ENCODE peak calls at places on chromosome 1, in ten cellular contexts. R is heart left ventricle; H is tibial nerve; L is PC-3; Q is CD4-positive, alpha-beta T cell; V is endodermal cell; J is fibroblast of lung; W is cardiac muscle cell; B is CD8-positive, alpha-beta T cell; P is dorsolateral prefrontal cortex. Y is an unnamed sample.
A peak's percentile ranks its signal among the peaks of the same experiment; 100 is the strongest.

GRCh38 chr1:168903237-168903830 is 174.3 kb upstream of the DPT start:
- DNase-seq in V (no peak), L (peak; percentile 73), W (no peak), B (no peak), R (no peak), J (no peak), H (no peak), P (no peak), Q (no peak), Y (no peak)

GRCh38 chr1:236663934-236664333 is 22.4 kb upstream of the ACTN2 start:
- DNase-seq in J (no peak), H (no peak), V (no peak), B (no peak), R (no peak), L (no peak), P (no peak), W (no peak), Q (no peak), Y (no peak)

GRCh38 chr1:209207701-209208286 is 375.7 kb upstream of the CAMK1G start:
- DNase-seq in V (peak; percentile 93), R (peak; percentile 63), H (peak; percentile 22), P (peak; percentile 78), L (peak; percentile 86), B (no peak), J (peak; percentile 69), W (peak; percentile 86), Q (no peak), Y (peak; percentile 52)

GRCh38 chr1:169312084-169312954 is 55.3 kb downstream of the NME7 start:
- DNase-seq in V (no peak), P (no peak), W (no peak), R (no peak), B (no peak), J (peak; percentile 99), L (peak; percentile 97), H (no peak), Q (peak; percentile 23), Y (no peak)

GRCh38 chr1:176691251-176692228 is 228.6 kb downstream of the PAPPA2 start:
- DNase-seq in H (no peak), J (peak; percentile 52), P (no peak), R (peak; percentile 58), L (peak; percentile 59), W (peak; percentile 90), B (no peak), V (peak; percentile 75), Q (no peak), Y (no peak)

GRCh38 chr1:9112961-9113880 is 15.7 kb downstream of the GPR157 start:
- DNase-seq in B (no peak), Q (no peak), H (no peak), V (peak; percentile 64), L (peak; percentile 62), R (no peak), J (no peak), W (no peak), P (no peak), Y (no peak)

GRCh38 chr1:115012434-115012833 is 17.2 kb upstream of the TSHB start:
- DNase-seq in P (no peak), J (no peak), V (no peak), Q (no peak), W (no peak), R (no peak), L (no peak), H (no peak), B (no peak), Y (no peak)

GRCh38 chr1:212286437-212287131 is 1.4 kb downstream of the PPP2R5A start:
- DNase-seq in P (no peak), H (no peak), R (no peak), V (no peak), L (peak; percentile 59), Q (no peak), J (peak; percentile 27), W (peak; percentile 28), B (no peak), Y (no peak)

GRCh38 chr1:19074361-19074901 is 118.0 kb upstream of the IFFO2 start:
- DNase-seq in B (peak; percentile 80), W (no peak), P (no peak), J (peak; percentile 36), V (no peak), R (no peak), L (no peak), Q (peak; percentile 68), H (no peak), Y (no peak)

GRCh38 chr1:5479876-5480275 is 512.3 kb downstream of the NPHP4 start:
- DNase-seq in Q (no peak), J (no peak), W (no peak), V (no peak), P (no peak), R (no peak), L (no peak), B (no peak), H (no peak), Y (no peak)

GRCh38 chr1:17561561-17561985 is 22.1 kb downstream of the ARHGEF10L start:
- DNase-seq in W (no peak), V (peak; percentile 41), H (no peak), J (peak; percentile 36), B (no peak), R (peak; percentile 73), Q (no peak), P (no peak), L (peak; percentile 83), Y (no peak)

GRCh38 chr1:10074059-10074854 is 41.5 kb downstream of the UBE4B start:
- DNase-seq in H (no peak), Q (peak; percentile 28), J (peak; percentile 98), W (no peak), P (no peak), L (peak; percentile 87), V (no peak), B (peak; percentile 54), R (peak; percentile 38), Y (no peak)

GRCh38 chr1:201562257-201562656 is 23.3 kb downstream of the NAV1 start:
- DNase-seq in V (no peak), R (peak; percentile 59), P (no peak), Q (no peak), L (no peak), B (no peak), W (no peak), H (no peak), J (peak; percentile 96), Y (no peak)

GRCh38 chr1:195019385-195019784 is 1588.9 kb downstream of the KCNT2 start:
- DNase-seq in W (no peak), J (peak; percentile 70), V (no peak), B (no peak), L (no peak), Q (no peak), H (no peak), P (no peak), R (no peak), Y (no peak)

DNA sequence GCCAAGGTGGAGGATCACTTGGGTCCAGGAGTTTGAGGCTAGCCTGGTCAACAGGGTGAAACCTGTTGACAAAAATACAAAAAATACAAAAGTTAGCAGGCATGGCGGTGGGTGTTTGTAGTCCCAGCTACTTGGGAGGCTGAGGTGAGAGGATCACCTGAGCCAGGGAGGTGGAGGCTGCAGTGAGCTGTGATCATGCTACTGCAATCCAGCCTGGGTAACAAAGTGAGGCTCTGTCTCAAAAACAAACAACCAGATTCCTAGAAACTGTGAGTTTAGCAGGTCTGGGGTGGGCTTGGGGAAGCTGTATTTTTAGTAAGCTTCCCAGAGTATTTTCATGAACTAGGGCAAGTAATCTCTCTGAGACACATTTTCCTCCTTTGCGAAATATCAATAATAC is 5.2 kb upstream of the MYOM3 start:
- DNase-seq in J (no peak), Q (no peak), W (no peak), L (no peak), R (peak; percentile 5), B (no peak), H (no peak), P (no peak), V (no peak), Y (no peak)
- H3K27ac ChIP-seq in J (no peak overlapping the region), Q (no peak overlapping the region), W (no peak overlapping the region), L (no peak overlapping the region), R (no peak overlapping the region), B (no peak overlapping the region), H (no peak overlapping the region), P (no peak overlapping the region), V (no peak overlapping the region), Y (no peak overlapping the region)

GRCh38 chr1:225612265-225612664 is 40.7 kb downstream of the ENAH start:
- DNase-seq in B (no peak), P (no peak), V (no peak), H (no peak), W (no peak), L (no peak), J (no peak), R (no peak), Q (no peak), Y (no peak)
- H3K27ac ChIP-seq in B (no peak overlapping the region), P (no peak overlapping the region), V (no peak overlapping the region), H (no peak overlapping the region), W (peak overlapping the region; percentile 20), L (no peak overlapping the region), J (no peak overlapping the region), R (no peak overlapping the region), Q (no peak overlapping the region), Y (no peak overlapping the region)

DNA sequence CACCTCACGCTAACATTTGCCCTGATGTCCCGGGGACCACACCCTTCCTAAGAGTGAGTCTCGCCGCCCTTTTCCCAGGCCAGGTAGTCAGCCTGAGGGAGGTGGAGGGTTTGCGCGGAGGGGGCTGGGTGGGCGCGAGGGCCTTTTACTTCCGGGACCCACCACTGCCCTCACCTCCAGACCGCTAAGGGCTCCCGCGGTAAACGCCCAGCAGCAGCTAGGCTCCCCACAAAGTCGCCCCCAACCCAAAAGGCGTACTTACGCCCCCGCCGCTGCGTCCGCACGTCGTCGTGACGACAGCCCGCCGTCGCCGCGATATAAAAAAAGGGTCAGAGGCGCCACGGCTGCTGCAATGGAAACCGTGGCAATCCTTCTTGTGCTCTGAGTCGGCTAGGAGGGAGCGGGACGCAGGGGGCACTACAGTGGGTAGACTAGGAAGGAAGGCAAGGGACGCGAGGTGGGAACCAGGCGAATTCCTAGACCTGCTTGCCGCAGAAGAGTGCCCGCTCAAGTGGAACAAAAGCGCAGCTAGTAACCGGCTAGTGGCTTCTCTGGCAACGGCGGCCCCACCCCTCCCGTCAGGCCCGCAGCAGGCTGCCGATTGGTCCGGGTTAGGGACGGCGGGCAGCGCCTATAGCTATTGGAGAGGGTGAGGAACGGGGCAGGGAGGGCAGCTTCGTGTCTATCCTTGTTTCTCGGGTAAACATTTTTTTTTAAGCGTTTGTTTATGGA is at the start of gene ODF2L:
- DNase-seq in L (peak; percentile 84), R (peak; percentile 92), P (peak; percentile 92), H (peak; percentile 79), W (peak; percentile 92), B (peak; percentile 90), V (peak; percentile 97), Q (peak; percentile 85), J (peak; percentile 86), Y (peak; percentile 89)
- H3K27ac ChIP-seq in L (peak within 1 kb of the TSS; percentile 56), R (no peak within 1 kb of the TSS), P (peak within 1 kb of the TSS; percentile 0), H (peak within 1 kb of the TSS; percentile 60), W (peak within 1 kb of the TSS; percentile 89), B (peak within 1 kb of the TSS; percentile 85), V (peak within 1 kb of the TSS; percentile 87), Q (peak within 1 kb of the TSS; percentile 75), J (peak within 1 kb of the TSS; percentile 88), Y (peak within 1 kb of the TSS; percentile 80)

DNA sequence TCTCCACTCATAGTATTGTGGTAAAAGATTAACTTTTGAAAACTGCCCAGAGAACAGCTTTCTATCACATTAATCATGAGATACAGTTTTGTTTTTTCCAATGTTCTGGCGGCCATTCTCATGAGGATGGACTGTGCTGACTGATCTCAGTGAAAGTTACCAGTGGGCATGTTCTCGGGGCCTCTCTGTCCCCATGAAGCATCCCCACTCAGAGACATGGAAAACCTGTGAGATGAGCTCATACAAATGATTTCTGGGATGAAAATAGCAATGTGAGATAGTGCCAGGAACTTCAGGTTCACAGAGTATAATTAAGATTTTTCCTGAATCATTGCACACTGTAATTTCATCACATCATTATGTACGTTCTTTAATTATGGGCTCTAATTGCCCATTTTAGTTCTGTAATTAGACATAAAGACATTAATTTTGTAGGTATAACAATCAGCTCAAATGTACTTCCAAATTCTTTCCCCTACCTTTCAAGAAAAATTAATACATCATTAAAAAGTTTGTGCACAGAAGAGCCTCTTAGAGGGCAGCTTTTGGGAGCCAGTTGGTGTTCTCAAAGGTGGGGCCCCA is 40.5 kb downstream of the DDR2 start:
- DNase-seq in W (no peak), Q (no peak), V (no peak), B (no peak), R (no peak), L (peak; percentile 1), P (no peak), J (peak; percentile 29), H (no peak), Y (no peak)
- H3K27ac ChIP-seq in W (no peak overlapping the region), Q (no peak overlapping the region), V (no peak overlapping the region), B (no peak overlapping the region), R (no peak overlapping the region), L (no peak overlapping the region), P (no peak overlapping the region), J (peak overlapping the region; percentile 19), H (no peak overlapping the region), Y (no peak overlapping the region)